ENCODE peak calls at places on chromosome 6, in nine cellular contexts. S, Z, C, N, L, D, O, T and Q are unnamed samples.

GRCh38 chr6:157095084-157095483 is 228.2 kb downstream of the TMEM242 start:
- DNase-seq in N (no peak), D (no peak), C (no peak), S (no peak), T (no peak), L (no peak), O (no peak), Z (no peak), Q (no peak)

GRCh38 chr6:159170999-159171712 is 2.0 kb downstream of the FNDC1 start:
- DNase-seq in L (no peak), O (peak; percentile 27), C (peak; percentile 40), D (peak; percentile 84), S (no peak), T (no peak), Z (no peak), N (no peak), Q (no peak)

GRCh38 chr6:33949877-33950831 is 146.4 kb upstream of the MLN start:
- DNase-seq in C (no peak), L (no peak), O (peak; percentile 64), N (no peak), Z (no peak), S (no peak), D (no peak), T (no peak), Q (no peak)

GRCh38 chr6:148998704-148999103 is 251.9 kb downstream of the UST start:
- DNase-seq in O (no peak), C (peak; percentile 11), T (no peak), L (no peak), Z (no peak), D (no peak), N (no peak), S (no peak), Q (no peak)

GRCh38 chr6:104411302-104411701 is 448.4 kb downstream of the HACE1 start:
- DNase-seq in L (no peak), T (no peak), C (no peak), O (no peak), N (no peak), D (no peak), S (no peak), Z (no peak), Q (no peak)

GRCh38 chr6:161303628-161304340 is 29.9 kb upstream of the AGPAT4 start:
- DNase-seq in S (no peak), T (no peak), C (peak; percentile 16), N (no peak), D (peak; percentile 6), L (no peak), O (peak; percentile 34), Z (no peak), Q (no peak)

GRCh38 chr6:161101517-161101916 is 109.9 kb downstream of the MAP3K4 start:
- DNase-seq in C (no peak), N (no peak), O (no peak), S (no peak), T (no peak), L (no peak), D (no peak), Z (no peak), Q (no peak)

GRCh38 chr6:159267165-159267564 is 98.0 kb downstream of the FNDC1 start:
- DNase-seq in D (peak; percentile 19), L (peak; percentile 30), N (no peak), C (peak; percentile 41), S (no peak), O (peak; percentile 32), Z (no peak), T (no peak), Q (no peak)

GRCh38 chr6:26501482-26501986 is 1.4 kb downstream of the BTN1A1 start:
- DNase-seq in Z (peak; percentile 48), L (peak; percentile 12), D (no peak), S (peak; percentile 31), O (peak; percentile 25), C (no peak), T (no peak), N (peak; percentile 18), Q (no peak)